ENCODE peak calls at places on chromosomes 16 and 17, in ten cellular contexts. One of them, this sample, is unnamed.

GRCh38 chr16:82995927-82996441 is 369.2 kb downstream of the CDH13 start:
- DNase-seq in Right ventricle myocardium inferior: no peak
- DNase-seq in dorsolateral prefrontal cortex: no peak
- DNase-seq in NAMALWA: no peak
- DNase-seq in T-helper 17 cell: no peak
- DNase-seq in nephron progenitor cell: no peak
- DNase-seq in activated T-cell treated with anti-CD3 and anti-CD28 coated beads, Interleukin-2, amount 50 U/mL, for 72 hours: no peak
- DNase-seq in upper lobe of right lung: no peak
- DNase-seq in lower leg skin: no peak
- DNase-seq in activated CD8-positive, alpha-beta T cell treated with anti-CD3 and anti-CD28 coated beads, Interleukin-2, amount 10 ng/mL, durations not matched to agents 7 days and 5 days: no peak
- DNase-seq in this sample: peak; percentile 3

GRCh38 chr17:82911822-82912221 is 72.0 kb upstream of the ZNF750 start:
- DNase-seq in T-helper 17 cell: no peak
- DNase-seq in activated T-cell treated with anti-CD3 and anti-CD28 coated beads, Interleukin-2, amount 50 U/mL, for 72 hours: no peak
- DNase-seq in upper lobe of right lung: no peak
- DNase-seq in nephron progenitor cell: no peak
- DNase-seq in NAMALWA: no peak
- DNase-seq in dorsolateral prefrontal cortex: no peak
- DNase-seq in Right ventricle myocardium inferior: no peak
- DNase-seq in activated CD8-positive, alpha-beta T cell treated with anti-CD3 and anti-CD28 coated beads, Interleukin-2, amount 10 ng/mL, durations not matched to agents 7 days and 5 days: no peak
- DNase-seq in lower leg skin: no peak
- DNase-seq in this sample: peak; percentile 64

GRCh38 chr16:11621920-11622651 is 35.4 kb upstream of the LITAF start:
- DNase-seq in dorsolateral prefrontal cortex: no peak
- DNase-seq in Right ventricle myocardium inferior: no peak
- DNase-seq in NAMALWA: peak; percentile 85
- DNase-seq in T-helper 17 cell: no peak
- DNase-seq in activated CD8-positive, alpha-beta T cell treated with anti-CD3 and anti-CD28 coated beads, Interleukin-2, amount 10 ng/mL, durations not matched to agents 7 days and 5 days: peak; percentile 81
- DNase-seq in upper lobe of right lung: peak; percentile 74
- DNase-seq in nephron progenitor cell: peak; percentile 33
- DNase-seq in activated T-cell treated with anti-CD3 and anti-CD28 coated beads, Interleukin-2, amount 50 U/mL, for 72 hours: peak; percentile 41
- DNase-seq in lower leg skin: no peak
- DNase-seq in this sample: no peak

GRCh38 chr17:48577946-48578615 is at the start of gene HOXB4:
- DNase-seq in T-helper 17 cell: no peak
- DNase-seq in Right ventricle myocardium inferior: peak; percentile 87
- DNase-seq in dorsolateral prefrontal cortex: no peak
- DNase-seq in upper lobe of right lung: no peak
- DNase-seq in activated CD8-positive, alpha-beta T cell treated with anti-CD3 and anti-CD28 coated beads, Interleukin-2, amount 10 ng/mL, durations not matched to agents 7 days and 5 days: peak; percentile 83
- DNase-seq in activated T-cell treated with anti-CD3 and anti-CD28 coated beads, Interleukin-2, amount 50 U/mL, for 72 hours: peak; percentile 77
- DNase-seq in lower leg skin: peak; percentile 98
- DNase-seq in NAMALWA: peak; percentile 78
- DNase-seq in nephron progenitor cell: peak; percentile 80
- DNase-seq in this sample: peak; percentile 85

GRCh38 chr16:35365675-35366074 is 1906.3 kb downstream of the TP53TG3F start:
- DNase-seq in nephron progenitor cell: no peak
- DNase-seq in Right ventricle myocardium inferior: no peak
- DNase-seq in activated T-cell treated with anti-CD3 and anti-CD28 coated beads, Interleukin-2, amount 50 U/mL, for 72 hours: no peak
- DNase-seq in dorsolateral prefrontal cortex: no peak
- DNase-seq in upper lobe of right lung: no peak
- DNase-seq in NAMALWA: no peak
- DNase-seq in T-helper 17 cell: no peak
- DNase-seq in lower leg skin: no peak
- DNase-seq in activated CD8-positive, alpha-beta T cell treated with anti-CD3 and anti-CD28 coated beads, Interleukin-2, amount 10 ng/mL, durations not matched to agents 7 days and 5 days: no peak
- DNase-seq in this sample: no peak

GRCh38 chr17:81000631-81001357 is 9.2 kb downstream of the CHMP6 start:
- DNase-seq in T-helper 17 cell: no peak
- DNase-seq in activated CD8-positive, alpha-beta T cell treated with anti-CD3 and anti-CD28 coated beads, Interleukin-2, amount 10 ng/mL, durations not matched to agents 7 days and 5 days: no peak
- DNase-seq in upper lobe of right lung: peak; percentile 58
- DNase-seq in activated T-cell treated with anti-CD3 and anti-CD28 coated beads, Interleukin-2, amount 50 U/mL, for 72 hours: no peak
- DNase-seq in Right ventricle myocardium inferior: peak; percentile 66
- DNase-seq in nephron progenitor cell: no peak
- DNase-seq in lower leg skin: peak; percentile 83
- DNase-seq in NAMALWA: no peak
- DNase-seq in dorsolateral prefrontal cortex: no peak
- DNase-seq in this sample: no peak

GRCh38 chr17:17900615-17901520 is 64.1 kb upstream of the SREBF1 start:
- DNase-seq in NAMALWA: no peak
- DNase-seq in T-helper 17 cell: no peak
- DNase-seq in activated CD8-positive, alpha-beta T cell treated with anti-CD3 and anti-CD28 coated beads, Interleukin-2, amount 10 ng/mL, durations not matched to agents 7 days and 5 days: no peak
- DNase-seq in Right ventricle myocardium inferior: peak; percentile 86
- DNase-seq in upper lobe of right lung: peak; percentile 81
- DNase-seq in activated T-cell treated with anti-CD3 and anti-CD28 coated beads, Interleukin-2, amount 50 U/mL, for 72 hours: no peak
- DNase-seq in lower leg skin: peak; percentile 96
- DNase-seq in dorsolateral prefrontal cortex: no peak
- DNase-seq in nephron progenitor cell: no peak
- DNase-seq in this sample: no peak

GRCh38 chr17:82101767-82102679 is 4.0 kb upstream of the FASN start:
- DNase-seq in activated T-cell treated with anti-CD3 and anti-CD28 coated beads, Interleukin-2, amount 50 U/mL, for 72 hours: no peak
- DNase-seq in lower leg skin: no peak
- DNase-seq in dorsolateral prefrontal cortex: no peak
- DNase-seq in upper lobe of right lung: no peak
- DNase-seq in activated CD8-positive, alpha-beta T cell treated with anti-CD3 and anti-CD28 coated beads, Interleukin-2, amount 10 ng/mL, durations not matched to agents 7 days and 5 days: no peak
- DNase-seq in T-helper 17 cell: no peak
- DNase-seq in Right ventricle myocardium inferior: no peak
- DNase-seq in NAMALWA: no peak
- DNase-seq in nephron progenitor cell: no peak
- DNase-seq in this sample: no peak

GRCh38 chr17:9024497-9024896 is 3.2 kb downstream of the NTN1 start:
- DNase-seq in lower leg skin: no peak
- DNase-seq in NAMALWA: no peak
- DNase-seq in Right ventricle myocardium inferior: no peak
- DNase-seq in activated CD8-positive, alpha-beta T cell treated with anti-CD3 and anti-CD28 coated beads, Interleukin-2, amount 10 ng/mL, durations not matched to agents 7 days and 5 days: no peak
- DNase-seq in T-helper 17 cell: no peak
- DNase-seq in dorsolateral prefrontal cortex: no peak
- DNase-seq in activated T-cell treated with anti-CD3 and anti-CD28 coated beads, Interleukin-2, amount 50 U/mL, for 72 hours: no peak
- DNase-seq in nephron progenitor cell: peak; percentile 37
- DNase-seq in upper lobe of right lung: no peak
- DNase-seq in this sample: no peak

GRCh38 chr17:79079421-79080200 is 5.0 kb downstream of the ENGASE start:
- DNase-seq in upper lobe of right lung: peak; percentile 61
- DNase-seq in activated T-cell treated with anti-CD3 and anti-CD28 coated beads, Interleukin-2, amount 50 U/mL, for 72 hours: no peak
- DNase-seq in lower leg skin: no peak
- DNase-seq in Right ventricle myocardium inferior: no peak
- DNase-seq in dorsolateral prefrontal cortex: no peak
- DNase-seq in activated CD8-positive, alpha-beta T cell treated with anti-CD3 and anti-CD28 coated beads, Interleukin-2, amount 10 ng/mL, durations not matched to agents 7 days and 5 days: no peak
- DNase-seq in nephron progenitor cell: no peak
- DNase-seq in T-helper 17 cell: no peak
- DNase-seq in NAMALWA: no peak
- DNase-seq in this sample: no peak

GRCh38 chr16:58464916-58465731 is 34.8 kb upstream of the NDRG4 start:
- DNase-seq in NAMALWA: no peak
- DNase-seq in Right ventricle myocardium inferior: no peak
- DNase-seq in activated T-cell treated with anti-CD3 and anti-CD28 coated beads, Interleukin-2, amount 50 U/mL, for 72 hours: no peak
- DNase-seq in T-helper 17 cell: no peak
- DNase-seq in activated CD8-positive, alpha-beta T cell treated with anti-CD3 and anti-CD28 coated beads, Interleukin-2, amount 10 ng/mL, durations not matched to agents 7 days and 5 days: no peak
- DNase-seq in upper lobe of right lung: no peak
- DNase-seq in lower leg skin: no peak
- DNase-seq in dorsolateral prefrontal cortex: no peak
- DNase-seq in nephron progenitor cell: peak; percentile 42
- DNase-seq in this sample: no peak

GRCh38 chr16:5633845-5634440 is 536.3 kb upstream of the EEF2KMT start:
- DNase-seq in NAMALWA: peak; percentile 61
- DNase-seq in activated T-cell treated with anti-CD3 and anti-CD28 coated beads, Interleukin-2, amount 50 U/mL, for 72 hours: no peak
- DNase-seq in lower leg skin: no peak
- DNase-seq in upper lobe of right lung: no peak
- DNase-seq in nephron progenitor cell: no peak
- DNase-seq in dorsolateral prefrontal cortex: no peak
- DNase-seq in Right ventricle myocardium inferior: no peak
- DNase-seq in activated CD8-positive, alpha-beta T cell treated with anti-CD3 and anti-CD28 coated beads, Interleukin-2, amount 10 ng/mL, durations not matched to agents 7 days and 5 days: no peak
- DNase-seq in T-helper 17 cell: no peak
- DNase-seq in this sample: peak; percentile 29

GRCh38 chr17:1829189-1829578 is 518 bp downstream of the SMYD4 start:
- DNase-seq in activated T-cell treated with anti-CD3 and anti-CD28 coated beads, Interleukin-2, amount 50 U/mL, for 72 hours: no peak
- DNase-seq in T-helper 17 cell: no peak
- DNase-seq in Right ventricle myocardium inferior: no peak
- DNase-seq in upper lobe of right lung: no peak
- DNase-seq in lower leg skin: no peak
- DNase-seq in NAMALWA: peak; percentile 5
- DNase-seq in dorsolateral prefrontal cortex: peak; percentile 11
- DNase-seq in nephron progenitor cell: no peak
- DNase-seq in activated CD8-positive, alpha-beta T cell treated with anti-CD3 and anti-CD28 coated beads, Interleukin-2, amount 10 ng/mL, durations not matched to agents 7 days and 5 days: peak; percentile 25
- DNase-seq in this sample: no peak

GRCh38 chr17:55478971-55479370 is 32.3 kb downstream of the SMIM36 start:
- DNase-seq in lower leg skin: no peak
- DNase-seq in dorsolateral prefrontal cortex: no peak
- DNase-seq in T-helper 17 cell: no peak
- DNase-seq in activated CD8-positive, alpha-beta T cell treated with anti-CD3 and anti-CD28 coated beads, Interleukin-2, amount 10 ng/mL, durations not matched to agents 7 days and 5 days: no peak
- DNase-seq in upper lobe of right lung: no peak
- DNase-seq in nephron progenitor cell: no peak
- DNase-seq in NAMALWA: no peak
- DNase-seq in activated T-cell treated with anti-CD3 and anti-CD28 coated beads, Interleukin-2, amount 50 U/mL, for 72 hours: no peak
- DNase-seq in Right ventricle myocardium inferior: no peak
- DNase-seq in this sample: no peak

GRCh38 chr17:42535400-42536047 is 517 bp upstream of the NAGLU start:
- DNase-seq in lower leg skin: no peak
- DNase-seq in activated T-cell treated with anti-CD3 and anti-CD28 coated beads, Interleukin-2, amount 50 U/mL, for 72 hours: no peak
- DNase-seq in Right ventricle myocardium inferior: no peak
- DNase-seq in activated CD8-positive, alpha-beta T cell treated with anti-CD3 and anti-CD28 coated beads, Interleukin-2, amount 10 ng/mL, durations not matched to agents 7 days and 5 days: no peak
- DNase-seq in T-helper 17 cell: no peak
- DNase-seq in NAMALWA: no peak
- DNase-seq in nephron progenitor cell: no peak
- DNase-seq in upper lobe of right lung: no peak
- DNase-seq in dorsolateral prefrontal cortex: no peak
- DNase-seq in this sample: no peak

GRCh38 chr17:31404028-31404949 is 12.8 kb downstream of the RAB11FIP4 start:
- DNase-seq in dorsolateral prefrontal cortex: no peak
- DNase-seq in upper lobe of right lung: peak; percentile 53
- DNase-seq in activated CD8-positive, alpha-beta T cell treated with anti-CD3 and anti-CD28 coated beads, Interleukin-2, amount 10 ng/mL, durations not matched to agents 7 days and 5 days: no peak
- DNase-seq in lower leg skin: no peak
- DNase-seq in NAMALWA: no peak
- DNase-seq in activated T-cell treated with anti-CD3 and anti-CD28 coated beads, Interleukin-2, amount 50 U/mL, for 72 hours: no peak
- DNase-seq in nephron progenitor cell: no peak
- DNase-seq in Right ventricle myocardium inferior: no peak
- DNase-seq in T-helper 17 cell: no peak
- DNase-seq in this sample: peak; percentile 48

GRCh38 chr17:9432121-9432866 is 143.3 kb downstream of the STX8 start:
- DNase-seq in lower leg skin: no peak
- DNase-seq in dorsolateral prefrontal cortex: no peak
- DNase-seq in NAMALWA: no peak
- DNase-seq in upper lobe of right lung: no peak
- DNase-seq in T-helper 17 cell: no peak
- DNase-seq in Right ventricle myocardium inferior: no peak
- DNase-seq in activated CD8-positive, alpha-beta T cell treated with anti-CD3 and anti-CD28 coated beads, Interleukin-2, amount 10 ng/mL, durations not matched to agents 7 days and 5 days: no peak
- DNase-seq in activated T-cell treated with anti-CD3 and anti-CD28 coated beads, Interleukin-2, amount 50 U/mL, for 72 hours: no peak
- DNase-seq in nephron progenitor cell: no peak
- DNase-seq in this sample: no peak

GRCh38 chr16:19338335-19338734 is 52.8 kb downstream of the CLEC19A start:
- DNase-seq in activated T-cell treated with anti-CD3 and anti-CD28 coated beads, Interleukin-2, amount 50 U/mL, for 72 hours: no peak
- DNase-seq in lower leg skin: no peak
- DNase-seq in activated CD8-positive, alpha-beta T cell treated with anti-CD3 and anti-CD28 coated beads, Interleukin-2, amount 10 ng/mL, durations not matched to agents 7 days and 5 days: no peak
- DNase-seq in T-helper 17 cell: no peak
- DNase-seq in nephron progenitor cell: no peak
- DNase-seq in upper lobe of right lung: no peak
- DNase-seq in dorsolateral prefrontal cortex: no peak
- DNase-seq in Right ventricle myocardium inferior: no peak
- DNase-seq in NAMALWA: peak; percentile 36
- DNase-seq in this sample: no peak

GRCh38 chr16:88295526-88296436 is 87.0 kb upstream of the ZNF469 start:
- DNase-seq in upper lobe of right lung: no peak
- DNase-seq in T-helper 17 cell: no peak
- DNase-seq in activated T-cell treated with anti-CD3 and anti-CD28 coated beads, Interleukin-2, amount 50 U/mL, for 72 hours: no peak
- DNase-seq in nephron progenitor cell: no peak
- DNase-seq in activated CD8-positive, alpha-beta T cell treated with anti-CD3 and anti-CD28 coated beads, Interleukin-2, amount 10 ng/mL, durations not matched to agents 7 days and 5 days: no peak
- DNase-seq in lower leg skin: no peak
- DNase-seq in NAMALWA: no peak
- DNase-seq in dorsolateral prefrontal cortex: no peak
- DNase-seq in Right ventricle myocardium inferior: no peak
- DNase-seq in this sample: no peak

GRCh38 chr17:50834786-50835562 is 412 bp upstream of the WFIKKN2 start:
- DNase-seq in NAMALWA: no peak
- DNase-seq in activated CD8-positive, alpha-beta T cell treated with anti-CD3 and anti-CD28 coated beads, Interleukin-2, amount 10 ng/mL, durations not matched to agents 7 days and 5 days: no peak
- DNase-seq in upper lobe of right lung: no peak
- DNase-seq in lower leg skin: peak; percentile 78
- DNase-seq in activated T-cell treated with anti-CD3 and anti-CD28 coated beads, Interleukin-2, amount 50 U/mL, for 72 hours: no peak
- DNase-seq in nephron progenitor cell: peak; percentile 52
- DNase-seq in T-helper 17 cell: no peak
- DNase-seq in Right ventricle myocardium inferior: no peak
- DNase-seq in dorsolateral prefrontal cortex: no peak
- DNase-seq in this sample: no peak

GRCh38 chr17:67646472-67646871 is 71.3 kb upstream of the NOL11 start:
- DNase-seq in dorsolateral prefrontal cortex: no peak
- DNase-seq in lower leg skin: no peak
- DNase-seq in T-helper 17 cell: no peak
- DNase-seq in nephron progenitor cell: no peak
- DNase-seq in Right ventricle myocardium inferior: no peak
- DNase-seq in upper lobe of right lung: no peak
- DNase-seq in activated CD8-positive, alpha-beta T cell treated with anti-CD3 and anti-CD28 coated beads, Interleukin-2, amount 10 ng/mL, durations not matched to agents 7 days and 5 days: no peak
- DNase-seq in NAMALWA: no peak
- DNase-seq in activated T-cell treated with anti-CD3 and anti-CD28 coated beads, Interleukin-2, amount 50 U/mL, for 72 hours: no peak
- DNase-seq in this sample: no peak

GRCh38 chr17:30117548-30118155 is 1.0 kb downstream of the NSRP1 start:
- DNase-seq in Right ventricle myocardium inferior: no peak
- DNase-seq in lower leg skin: no peak
- DNase-seq in upper lobe of right lung: no peak
- DNase-seq in nephron progenitor cell: no peak
- DNase-seq in T-helper 17 cell: no peak
- DNase-seq in activated T-cell treated with anti-CD3 and anti-CD28 coated beads, Interleukin-2, amount 50 U/mL, for 72 hours: no peak
- DNase-seq in dorsolateral prefrontal cortex: no peak
- DNase-seq in activated CD8-positive, alpha-beta T cell treated with anti-CD3 and anti-CD28 coated beads, Interleukin-2, amount 10 ng/mL, durations not matched to agents 7 days and 5 days: no peak
- DNase-seq in NAMALWA: peak; percentile 42
- DNase-seq in this sample: no peak

GRCh38 chr16:26161461-26162180 is 469.9 kb downstream of the HS3ST4 start:
- DNase-seq in nephron progenitor cell: no peak
- DNase-seq in activated CD8-positive, alpha-beta T cell treated with anti-CD3 and anti-CD28 coated beads, Interleukin-2, amount 10 ng/mL, durations not matched to agents 7 days and 5 days: no peak
- DNase-seq in activated T-cell treated with anti-CD3 and anti-CD28 coated beads, Interleukin-2, amount 50 U/mL, for 72 hours: no peak
- DNase-seq in upper lobe of right lung: no peak
- DNase-seq in Right ventricle myocardium inferior: no peak
- DNase-seq in NAMALWA: no peak
- DNase-seq in lower leg skin: no peak
- DNase-seq in dorsolateral prefrontal cortex: no peak
- DNase-seq in T-helper 17 cell: no peak
- DNase-seq in this sample: no peak

GRCh38 chr17:8372422-8372821 is 4.1 kb downstream of the KRABD2 start:
- DNase-seq in activated T-cell treated with anti-CD3 and anti-CD28 coated beads, Interleukin-2, amount 50 U/mL, for 72 hours: no peak
- DNase-seq in Right ventricle myocardium inferior: no peak
- DNase-seq in dorsolateral prefrontal cortex: no peak
- DNase-seq in T-helper 17 cell: no peak
- DNase-seq in upper lobe of right lung: no peak
- DNase-seq in lower leg skin: no peak
- DNase-seq in NAMALWA: no peak
- DNase-seq in activated CD8-positive, alpha-beta T cell treated with anti-CD3 and anti-CD28 coated beads, Interleukin-2, amount 10 ng/mL, durations not matched to agents 7 days and 5 days: no peak
- DNase-seq in nephron progenitor cell: no peak
- DNase-seq in this sample: no peak

GRCh38 chr16:30740364-30741251 is 7.6 kb upstream of the PHKG2 start:
- DNase-seq in dorsolateral prefrontal cortex: no peak
- DNase-seq in T-helper 17 cell: no peak
- DNase-seq in activated T-cell treated with anti-CD3 and anti-CD28 coated beads, Interleukin-2, amount 50 U/mL, for 72 hours: peak; percentile 35
- DNase-seq in activated CD8-positive, alpha-beta T cell treated with anti-CD3 and anti-CD28 coated beads, Interleukin-2, amount 10 ng/mL, durations not matched to agents 7 days and 5 days: no peak
- DNase-seq in lower leg skin: peak; percentile 97
- DNase-seq in nephron progenitor cell: no peak
- DNase-seq in upper lobe of right lung: peak; percentile 93
- DNase-seq in Right ventricle myocardium inferior: peak; percentile 88
- DNase-seq in NAMALWA: no peak
- DNase-seq in this sample: no peak

GRCh38 chr17:10292057-10292931 is 80.5 kb downstream of the MYH13 start:
- DNase-seq in Right ventricle myocardium inferior: no peak
- DNase-seq in nephron progenitor cell: no peak
- DNase-seq in T-helper 17 cell: no peak
- DNase-seq in NAMALWA: no peak
- DNase-seq in upper lobe of right lung: no peak
- DNase-seq in lower leg skin: peak; percentile 84
- DNase-seq in activated CD8-positive, alpha-beta T cell treated with anti-CD3 and anti-CD28 coated beads, Interleukin-2, amount 10 ng/mL, durations not matched to agents 7 days and 5 days: peak; percentile 41
- DNase-seq in dorsolateral prefrontal cortex: no peak
- DNase-seq in activated T-cell treated with anti-CD3 and anti-CD28 coated beads, Interleukin-2, amount 50 U/mL, for 72 hours: no peak
- DNase-seq in this sample: peak; percentile 26

GRCh38 chr17:14310101-14310500 is 9.2 kb downstream of the HS3ST3B1 start:
- DNase-seq in lower leg skin: peak; percentile 64
- DNase-seq in Right ventricle myocardium inferior: no peak
- DNase-seq in nephron progenitor cell: no peak
- DNase-seq in activated T-cell treated with anti-CD3 and anti-CD28 coated beads, Interleukin-2, amount 50 U/mL, for 72 hours: no peak
- DNase-seq in activated CD8-positive, alpha-beta T cell treated with anti-CD3 and anti-CD28 coated beads, Interleukin-2, amount 10 ng/mL, durations not matched to agents 7 days and 5 days: no peak
- DNase-seq in upper lobe of right lung: no peak
- DNase-seq in dorsolateral prefrontal cortex: no peak
- DNase-seq in NAMALWA: no peak
- DNase-seq in T-helper 17 cell: no peak
- DNase-seq in this sample: no peak

GRCh38 chr16:75288596-75289120 is 37.2 kb upstream of the BCAR1 start:
- DNase-seq in lower leg skin: no peak
- DNase-seq in dorsolateral prefrontal cortex: no peak
- DNase-seq in activated CD8-positive, alpha-beta T cell treated with anti-CD3 and anti-CD28 coated beads, Interleukin-2, amount 10 ng/mL, durations not matched to agents 7 days and 5 days: peak; percentile 90
- DNase-seq in NAMALWA: no peak
- DNase-seq in Right ventricle myocardium inferior: no peak
- DNase-seq in upper lobe of right lung: no peak
- DNase-seq in nephron progenitor cell: no peak
- DNase-seq in T-helper 17 cell: peak; percentile 54
- DNase-seq in activated T-cell treated with anti-CD3 and anti-CD28 coated beads, Interleukin-2, amount 50 U/mL, for 72 hours: peak; percentile 78
- DNase-seq in this sample: peak; percentile 94